ENCODE peak calls at places on chromosomes 13 and 19, in four cellular contexts. One of them, this sample, is unnamed.

GRCh38 chr19:48746738-48747575 is at the start of gene IZUMO1:
- DNase-seq in K562: peak; percentile 94
- DNase-seq in HepG2: no peak
- DNase-seq in GM12878: no peak
- DNase-seq in this sample: peak; percentile 95

GRCh38 chr19:5892772-5893275 is 10.8 kb downstream of the NDUFA11 start:
- DNase-seq in K562: no peak
- DNase-seq in GM12878: no peak
- DNase-seq in HepG2: no peak
- DNase-seq in this sample: no peak

GRCh38 chr13:70162141-70162540 is 53.9 kb upstream of the KLHL1 start:
- DNase-seq in HepG2: no peak
- DNase-seq in GM12878: no peak
- DNase-seq in K562: no peak
- DNase-seq in this sample: no peak

GRCh38 chr19:41919948-41920712 is 8.1 kb downstream of the ERFL start:
- DNase-seq in GM12878: no peak
- DNase-seq in K562: no peak
- DNase-seq in HepG2: no peak
- DNase-seq in this sample: no peak

GRCh38 chr19:47002106-47002766 is 17.4 kb upstream of the NPAS1 start:
- DNase-seq in K562: no peak
- DNase-seq in HepG2: no peak
- DNase-seq in GM12878: no peak
- DNase-seq in this sample: no peak

GRCh38 chr13:42474954-42475353 is 99.0 kb upstream of the TNFSF11 start:
- DNase-seq in HepG2: no peak
- DNase-seq in GM12878: no peak
- DNase-seq in K562: no peak
- DNase-seq in this sample: peak; percentile 26

GRCh38 chr13:107456431-107456830 is 758.9 kb downstream of the LIG4 start:
- DNase-seq in K562: no peak
- DNase-seq in GM12878: no peak
- DNase-seq in HepG2: no peak
- DNase-seq in this sample: peak; percentile 51

GRCh38 chr13:77480071-77480470 is 55.4 kb upstream of the SCEL start:
- DNase-seq in K562: no peak
- DNase-seq in GM12878: no peak
- DNase-seq in HepG2: no peak
- DNase-seq in this sample: no peak

GRCh38 chr19:15869109-15869555 is 28.7 kb downstream of the CYP4F2 start:
- DNase-seq in K562: peak; percentile 75
- DNase-seq in HepG2: peak; percentile 60
- DNase-seq in GM12878: no peak
- DNase-seq in this sample: peak; percentile 24

GRCh38 chr19:2902590-2903218 is 2.0 kb downstream of the ZNF57 start:
- DNase-seq in HepG2: peak; percentile 58
- DNase-seq in GM12878: no peak
- DNase-seq in K562: no peak
- DNase-seq in this sample: no peak

GRCh38 chr19:53910170-53910518 is 1.1 kb downstream of the CACNG7 start:
- DNase-seq in HepG2: no peak
- DNase-seq in K562: no peak
- DNase-seq in GM12878: no peak
- DNase-seq in this sample: no peak

GRCh38 chr19:3047307-3048189 is 14.7 kb downstream of the TLE5 start:
- DNase-seq in GM12878: no peak
- DNase-seq in HepG2: peak; percentile 79
- DNase-seq in K562: peak; percentile 99
- DNase-seq in this sample: peak; percentile 73

GRCh38 chr19:32522967-32523366 is 58.0 kb upstream of the PDCD5 start:
- DNase-seq in K562: no peak
- DNase-seq in HepG2: no peak
- DNase-seq in GM12878: no peak
- DNase-seq in this sample: no peak

GRCh38 chr19:32532233-32532632 is 48.8 kb upstream of the PDCD5 start:
- DNase-seq in K562: no peak
- DNase-seq in GM12878: no peak
- DNase-seq in HepG2: no peak
- DNase-seq in this sample: no peak

GRCh38 chr19:32530773-32531172 is 50.2 kb upstream of the PDCD5 start:
- DNase-seq in HepG2: no peak
- DNase-seq in K562: no peak
- DNase-seq in GM12878: no peak
- DNase-seq in this sample: no peak

DNA sequence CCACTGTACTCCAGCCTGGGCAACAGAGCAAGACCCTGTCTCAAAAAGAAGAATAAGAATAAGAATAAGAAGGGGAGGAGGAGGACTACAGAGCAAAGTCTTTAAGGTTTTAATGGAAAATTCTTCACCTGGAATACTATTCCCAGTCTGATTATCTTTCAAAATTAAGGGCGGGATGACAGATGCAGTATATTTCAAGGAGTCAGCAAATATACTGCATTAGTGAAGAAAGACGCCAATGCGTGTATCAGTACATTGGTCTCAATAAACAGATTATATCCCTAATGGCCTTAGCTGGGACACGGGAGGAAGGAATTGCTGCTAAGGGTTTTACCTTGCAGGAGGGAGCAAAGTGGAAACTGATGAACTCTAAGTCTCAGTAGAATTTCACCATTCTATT is 54.1 kb upstream of the PDCD5 start:
- DNase-seq in GM12878: no peak
- DNase-seq in HepG2: no peak
- DNase-seq in K562: no peak
- DNase-seq in this sample: no peak
- TF ChIP-seq POLR2A in GM12878: no peak
- TF ChIP-seq POLR2A in HepG2: no peak
- TF ChIP-seq POLR2A in K562: no peak
- TF ChIP-seq POLR2A in this sample: no peak

GRCh38 chr13:112968910-112969691 is at the start of gene MCF2L:
- DNase-seq in K562: no peak
- DNase-seq in HepG2: peak; percentile 56
- DNase-seq in GM12878: no peak
- DNase-seq in this sample: peak; percentile 10
- TF ChIP-seq EZH2 in K562: no peak
- TF ChIP-seq EZH2 in HepG2: no peak
- TF ChIP-seq EZH2 in GM12878: no peak
- TF ChIP-seq EZH2 in this sample: peak; percentile 77

GRCh38 chr13:109199280-109199679 is 569.9 kb downstream of the MYO16 start:
- DNase-seq in HepG2: no peak
- DNase-seq in GM12878: no peak
- DNase-seq in K562: no peak
- DNase-seq in this sample: peak; percentile 76
- TF ChIP-seq POLR2A in HepG2: no peak
- TF ChIP-seq POLR2A in GM12878: no peak
- TF ChIP-seq POLR2A in K562: no peak
- TF ChIP-seq POLR2A in this sample: no peak

GRCh38 chr19:30895946-30896345 is 453.3 kb downstream of the TSHZ3 start:
- DNase-seq in HepG2: no peak
- DNase-seq in K562: no peak
- DNase-seq in GM12878: no peak
- DNase-seq in this sample: no peak
- TF ChIP-seq EZH2 in HepG2: no peak
- TF ChIP-seq EZH2 in K562: no peak
- TF ChIP-seq EZH2 in GM12878: no peak
- TF ChIP-seq EZH2 in this sample: no peak

DNA sequence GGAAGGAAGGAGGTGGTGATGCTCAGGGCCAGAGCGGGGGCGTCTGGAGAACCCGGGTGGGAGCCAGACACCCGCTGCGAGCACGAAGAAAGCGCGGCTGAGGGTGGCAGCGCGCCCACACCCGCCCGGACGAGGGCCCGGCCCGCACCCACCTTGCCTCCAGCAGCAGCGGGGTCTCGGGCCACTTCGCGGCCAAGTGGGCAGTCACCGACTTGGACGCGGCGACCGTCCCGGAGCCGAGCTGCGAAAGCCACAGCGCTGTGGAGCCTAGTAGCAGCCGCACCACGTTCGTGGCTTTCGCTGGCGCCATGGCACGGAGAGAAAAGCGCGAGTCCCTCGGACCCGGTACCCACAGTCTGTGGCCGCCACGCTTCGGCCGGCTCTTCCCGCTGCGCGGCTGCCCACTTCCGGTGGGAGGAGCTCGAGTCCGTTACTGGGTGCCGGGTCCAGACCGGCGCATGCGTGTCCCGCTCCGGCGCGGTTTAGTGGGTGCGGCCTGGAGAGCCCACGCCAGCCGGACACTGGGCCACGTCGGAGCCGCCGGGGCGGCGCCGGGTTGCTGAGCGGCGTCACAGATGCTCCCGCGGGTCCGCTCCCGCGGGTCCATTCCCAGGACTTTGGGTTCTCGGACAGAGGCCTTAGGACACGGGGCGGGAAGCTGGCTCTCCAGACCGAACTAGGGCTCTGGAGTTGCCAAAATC is at the start of gene UGGT2:
- DNase-seq in K562: peak; percentile 92
- DNase-seq in HepG2: peak; percentile 85
- DNase-seq in GM12878: peak; percentile 64
- DNase-seq in this sample: peak; percentile 94
- TF ChIP-seq POLR2A in K562: peak; percentile 89
- TF ChIP-seq POLR2A in HepG2: peak; percentile 87
- TF ChIP-seq POLR2A in GM12878: peak; percentile 96
- TF ChIP-seq POLR2A in this sample: peak; percentile 80

DNA sequence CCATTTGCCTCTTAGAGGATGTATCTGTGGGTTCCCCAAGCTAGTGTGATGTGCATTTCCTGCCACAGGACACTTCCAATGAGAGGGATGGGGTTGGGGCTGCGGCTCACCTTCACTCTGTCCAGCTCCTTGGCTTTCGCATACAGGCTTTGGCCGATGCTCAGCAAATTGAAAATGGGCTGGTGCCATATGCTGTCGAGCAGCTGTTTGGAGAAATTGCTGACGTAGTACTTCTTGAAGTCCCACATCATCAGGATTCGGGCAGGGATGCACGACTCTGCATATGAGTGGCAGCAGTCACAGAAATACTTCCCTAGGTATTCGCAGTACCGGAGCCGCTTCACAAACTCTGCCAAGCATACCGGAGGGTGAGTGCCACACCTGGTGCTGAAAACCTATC is 37.0 kb downstream of the RUBCNL start:
- DNase-seq in K562: no peak
- DNase-seq in GM12878: no peak
- DNase-seq in HepG2: no peak
- DNase-seq in this sample: no peak
- TF ChIP-seq EZH2 in K562: no peak
- TF ChIP-seq EZH2 in GM12878: no peak
- TF ChIP-seq EZH2 in HepG2: no peak
- TF ChIP-seq EZH2 in this sample: no peak

GRCh38 chr13:41313659-41314197 is 2.7 kb downstream of the NAA16 start:
- DNase-seq in K562: peak; percentile 9
- DNase-seq in HepG2: no peak
- DNase-seq in GM12878: no peak
- DNase-seq in this sample: no peak

GRCh38 chr13:41313117-41313516 is 2.0 kb downstream of the NAA16 start:
- DNase-seq in HepG2: no peak
- DNase-seq in K562: no peak
- DNase-seq in GM12878: no peak
- DNase-seq in this sample: no peak

GRCh38 chr13:41311607-41312500 is 787 bp downstream of the NAA16 start:
- DNase-seq in GM12878: no peak
- DNase-seq in HepG2: peak; percentile 7
- DNase-seq in K562: peak; percentile 46
- DNase-seq in this sample: peak; percentile 78

GRCh38 chr13:41308241-41308640 is 2.8 kb upstream of the NAA16 start:
- DNase-seq in GM12878: no peak
- DNase-seq in K562: no peak
- DNase-seq in HepG2: no peak
- DNase-seq in this sample: no peak

GRCh38 chr13:41310963-41311606 is at the start of gene NAA16:
- DNase-seq in HepG2: peak; percentile 72
- DNase-seq in GM12878: peak; percentile 76
- DNase-seq in K562: peak; percentile 90
- DNase-seq in this sample: peak; percentile 93
- TF ChIP-seq POLR2A in HepG2: peak; percentile 68
- TF ChIP-seq POLR2A in GM12878: peak; percentile 85
- TF ChIP-seq POLR2A in K562: peak; percentile 81
- TF ChIP-seq POLR2A in this sample: peak; percentile 84

DNA sequence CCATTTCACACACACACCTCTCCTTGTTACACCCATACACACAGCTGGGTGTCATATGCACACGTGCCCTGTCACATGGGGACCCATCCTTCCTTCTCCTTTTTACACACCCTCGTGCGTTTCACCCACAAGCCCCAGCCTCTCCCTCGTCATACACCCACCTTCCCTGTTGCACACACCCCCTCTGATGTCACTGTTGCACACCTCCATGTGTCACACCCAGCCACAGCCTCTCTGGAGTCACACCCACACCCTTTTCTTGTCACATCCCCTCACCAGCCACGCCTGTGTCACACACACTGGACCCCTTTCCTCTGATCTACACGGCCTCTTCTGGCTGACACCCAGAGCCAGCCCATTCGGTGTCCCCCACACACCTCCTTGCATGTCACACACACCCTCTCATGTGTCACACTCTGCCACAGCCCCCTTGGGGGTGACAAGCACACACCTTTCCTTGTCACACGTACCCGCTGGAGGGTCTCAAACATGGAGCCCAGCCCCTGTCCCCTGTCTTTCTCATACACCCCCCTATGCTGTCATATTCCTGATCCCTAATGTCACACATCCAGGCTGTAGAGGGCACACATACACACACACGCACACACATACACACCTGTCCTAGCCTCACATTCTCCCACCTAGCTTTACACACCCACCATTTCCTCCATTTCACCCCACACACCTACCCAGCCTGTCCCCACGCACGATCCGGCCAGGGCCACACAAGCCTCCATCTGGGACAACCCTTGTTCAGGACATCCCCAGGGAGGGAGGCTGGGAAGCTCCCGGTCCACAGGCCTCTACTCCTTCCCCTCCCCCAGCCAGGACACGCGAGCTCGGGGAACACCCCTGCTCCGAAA is 1.4 kb downstream of the NOVA2 start:
- DNase-seq in K562: no peak
- DNase-seq in HepG2: no peak
- DNase-seq in GM12878: no peak
- DNase-seq in this sample: no peak
- TF ChIP-seq EZH2 in K562: no peak
- TF ChIP-seq EZH2 in HepG2: no peak
- TF ChIP-seq EZH2 in GM12878: no peak
- TF ChIP-seq EZH2 in this sample: no peak